ENCODE peak calls at places on chromosomes 1 and 21, in four cellular contexts. U is K562, X is IMR-90, J is GM12878. Z is an unnamed sample.

GRCh38 chr1:226496616-226497015 is 51.9 kb upstream of the STUM start:
- DNase-seq in X (no peak), U (no peak), J (no peak), Z (no peak)

GRCh38 chr1:24704411-24705259 is 40.6 kb upstream of the CLIC4 start:
- DNase-seq in U (peak; percentile 65), X (peak; percentile 93), J (no peak), Z (peak; percentile 58)

GRCh38 chr1:205449750-205450443 is 5.9 kb downstream of the BLACAT1 start:
- DNase-seq in U (peak; percentile 97), J (no peak), X (peak; percentile 36), Z (no peak)

GRCh38 chr1:24157921-24158481 is 15.1 kb upstream of the IL22RA1 start:
- DNase-seq in U (no peak), J (no peak), X (no peak), Z (no peak)

GRCh38 chr1:47725000-47725731 is 272.0 kb downstream of the TRABD2B start:
- DNase-seq in X (no peak), U (peak; percentile 40), J (no peak), Z (no peak)

GRCh38 chr1:209335090-209335692 is 248.3 kb upstream of the CAMK1G start:
- DNase-seq in X (peak; percentile 20), J (no peak), U (peak; percentile 65), Z (peak; percentile 24)

GRCh38 chr21:15301014-15301413 is 236.2 kb upstream of the NRIP1 start:
- DNase-seq in X (no peak), U (no peak), J (no peak), Z (no peak)

GRCh38 chr1:228308085-228308601 is 98.5 kb downstream of the TRIM11 start:
- DNase-seq in X (no peak), U (no peak), J (no peak), Z (no peak)

GRCh38 chr1:18949689-18950414 is 6.6 kb downstream of the IFFO2 start:
- DNase-seq in X (peak; percentile 55), J (no peak), U (no peak), Z (peak; percentile 73)

GRCh38 chr21:45020629-45021427 is 53.6 kb upstream of the ADARB1 start:
- DNase-seq in X (no peak), J (no peak), U (no peak), Z (no peak)

GRCh38 chr21:21268061-21268471 is 269.9 kb downstream of the NCAM2 start:
- DNase-seq in X (peak; percentile 4), U (no peak), J (no peak), Z (no peak)

GRCh38 chr1:186325239-186325638 is 49.8 kb downstream of the TPR start:
- DNase-seq in J (no peak), X (peak; percentile 29), U (peak; percentile 24), Z (peak; percentile 31)

GRCh38 chr1:168676861-168677260 is 52.1 kb downstream of the DPT start:
- DNase-seq in X (no peak), J (no peak), U (no peak), Z (no peak)

GRCh38 chr1:168288311-168289052 is 7.8 kb downstream of the TBX19 start:
- DNase-seq in U (no peak), X (peak; percentile 65), J (no peak), Z (no peak)

GRCh38 chr1:206556047-206556747 is 48.9 kb downstream of the RASSF5 start:
- DNase-seq in J (no peak), U (no peak), X (no peak), Z (no peak)

GRCh38 chr1:201261771-201262547 is 21.3 kb upstream of the PKP1 start:
- DNase-seq in U (no peak), X (peak; percentile 26), J (no peak), Z (no peak)

GRCh38 chr1:201260648-201261311 is 22.5 kb upstream of the PKP1 start:
- DNase-seq in X (no peak), J (no peak), U (no peak), Z (no peak)

GRCh38 chr1:201264554-201264953 is 18.8 kb upstream of the PKP1 start:
- DNase-seq in U (no peak), X (no peak), J (no peak), Z (no peak)

GRCh38 chr1:201264072-201264471 is 19.2 kb upstream of the PKP1 start:
- DNase-seq in J (no peak), X (no peak), U (no peak), Z (no peak)

GRCh38 chr1:201262963-201263608 is 20.2 kb upstream of the PKP1 start:
- DNase-seq in X (no peak), J (no peak), U (no peak), Z (no peak)
- H2AFZ ChIP-seq in X (no peak overlapping the region), J (no peak overlapping the region), U (no peak overlapping the region), Z (no peak overlapping the region)

DNA sequence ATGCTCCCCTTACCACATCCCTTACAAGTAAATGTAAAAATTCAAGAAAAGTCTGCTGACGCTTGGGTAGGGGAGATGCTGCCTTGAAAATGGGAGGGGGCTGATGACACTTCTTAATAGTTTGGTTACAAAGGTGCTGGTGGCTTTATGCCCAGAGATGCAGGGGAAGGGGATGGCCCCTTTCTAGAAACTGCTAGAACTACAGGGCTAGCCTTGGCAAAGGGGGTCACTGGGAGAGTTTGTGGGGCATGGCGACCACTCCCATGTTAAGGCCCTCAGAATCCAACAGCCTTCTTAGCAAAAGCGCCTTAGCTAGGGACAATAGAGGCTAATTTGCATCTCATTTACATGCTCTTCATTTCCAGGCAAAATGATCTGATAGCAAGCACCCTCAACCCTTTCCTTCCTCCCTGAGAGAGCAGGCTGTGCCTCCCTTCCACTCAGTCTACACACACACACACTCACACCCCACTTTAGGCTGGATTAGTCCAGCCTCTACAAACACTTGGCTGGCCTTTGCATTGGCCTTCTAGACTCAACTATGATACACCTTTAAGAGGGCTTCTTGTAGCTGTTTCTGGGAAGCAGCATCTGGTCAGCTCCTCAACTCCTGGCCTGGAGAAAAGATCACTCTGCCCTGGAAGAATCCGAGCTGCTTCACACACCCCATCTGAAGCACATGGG is 1.8 kb downstream of the SEMA6C start:
- DNase-seq in J (no peak), U (no peak), X (no peak), Z (no peak)
- H3K4me3 ChIP-seq in J (no peak overlapping the region), U (no peak overlapping the region), X (no peak overlapping the region), Z (no peak overlapping the region)

GRCh38 chr21:37914211-37914900 is 1.9 kb downstream of the KCNJ6 start:
- DNase-seq in J (no peak), X (peak; percentile 22), U (peak; percentile 26), Z (no peak)

GRCh38 chr21:37917612-37918011 is 1.4 kb upstream of the KCNJ6 start:
- DNase-seq in U (no peak), X (peak; percentile 87), J (no peak), Z (no peak)

GRCh38 chr21:37916795-37917142 is 512 bp upstream of the KCNJ6 start:
- DNase-seq in X (no peak), J (no peak), U (peak; percentile 60), Z (no peak)

GRCh38 chr21:37915941-37916794 is at the start of gene KCNJ6:
- DNase-seq in U (peak; percentile 46), J (no peak), X (peak; percentile 52), Z (peak; percentile 47)

DNA sequence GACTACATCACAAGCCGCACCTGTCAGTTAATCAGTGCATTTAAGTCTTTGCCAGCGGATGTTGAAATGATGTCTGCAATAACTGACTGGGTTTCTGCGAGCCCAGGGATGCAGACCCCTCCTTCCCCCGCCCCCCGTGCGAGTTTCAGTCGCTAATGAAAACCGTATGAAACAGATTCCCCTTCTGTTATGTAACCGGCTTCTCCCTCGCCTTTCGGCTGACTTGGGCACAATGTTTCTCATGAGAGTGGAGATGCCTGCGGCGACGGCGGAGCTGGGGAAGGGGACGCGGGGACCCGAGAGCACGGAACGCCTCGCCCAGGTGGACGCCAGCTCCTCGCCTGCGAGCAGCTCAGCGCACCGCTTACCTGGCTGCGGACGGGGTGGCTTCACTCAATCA is 741 bp downstream of the KCNJ6 start:
- DNase-seq in U (no peak), X (no peak), J (no peak), Z (no peak)
- TF ChIP-seq FOS in U (no peak), X (no peak), J (no peak), Z (no peak)

GRCh38 chr1:157992813-157993178 is 649 bp upstream of the KIRREL1 start:
- DNase-seq in J (no peak), X (no peak), U (no peak), Z (no peak)
- H2AFZ ChIP-seq in J (no peak overlapping the region), X (peak overlapping the region; percentile 91), U (no peak overlapping the region), Z (peak overlapping the region; percentile 93)

DNA sequence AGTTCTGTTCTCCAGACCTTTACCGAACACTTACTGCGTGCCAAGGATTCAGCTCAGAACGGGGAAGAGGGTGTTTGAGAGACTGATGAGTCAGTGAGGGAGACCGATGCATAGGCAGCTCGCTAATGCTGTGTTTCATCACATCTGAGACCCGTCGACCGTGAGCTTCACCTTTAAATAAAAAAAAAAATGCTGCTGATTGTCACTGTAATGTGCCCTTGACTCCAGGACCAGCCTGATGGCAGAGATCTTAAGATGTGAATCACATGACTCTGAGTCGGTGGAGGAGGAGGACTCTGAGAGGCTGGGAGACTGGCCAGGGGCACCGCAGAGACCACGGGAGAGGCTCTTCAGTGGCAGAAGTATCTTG is 28.8 kb downstream of the SPSB1 start:
- DNase-seq in X (peak; percentile 91), J (no peak), U (no peak), Z (no peak)
- H3K4me3 ChIP-seq in X (peak overlapping the region; percentile 21), J (no peak overlapping the region), U (no peak overlapping the region), Z (no peak overlapping the region)

DNA sequence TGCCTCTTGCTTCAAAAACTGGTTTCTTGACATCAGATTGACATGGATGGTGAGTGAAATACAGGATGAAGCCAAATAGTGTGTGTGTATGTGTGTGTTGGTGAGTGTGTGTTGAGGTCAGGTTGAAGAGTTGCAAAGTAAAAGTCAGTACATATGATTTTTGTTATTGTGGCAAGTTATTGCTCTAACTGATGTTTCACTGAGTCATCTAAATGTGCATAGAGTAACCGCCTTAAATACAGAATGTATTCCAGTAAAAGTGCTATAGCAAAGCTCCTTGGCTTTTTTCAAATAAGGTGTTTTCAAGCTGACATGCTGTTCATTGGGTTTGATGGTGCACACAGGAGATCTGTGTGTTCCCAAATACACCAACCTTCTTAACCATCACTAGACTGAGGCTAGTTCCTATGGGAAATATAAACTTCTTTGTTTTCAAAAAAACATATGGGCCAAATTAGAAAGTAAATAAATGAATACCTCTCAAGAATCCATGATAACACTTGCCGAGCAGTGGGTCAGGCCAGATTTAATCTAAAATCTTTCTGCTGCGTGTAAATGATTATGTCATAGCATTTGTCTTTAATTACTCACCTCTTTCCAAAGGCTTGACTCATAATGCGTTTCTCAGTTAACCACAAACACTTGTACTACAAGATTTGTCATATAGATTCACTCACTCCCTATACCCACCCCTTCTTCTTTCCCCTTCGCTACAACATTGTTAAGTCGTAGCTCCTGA is 151.1 kb downstream of the LYPLAL1 start:
- DNase-seq in U (no peak), J (no peak), X (peak; percentile 98), Z (peak; percentile 83)
- TF ChIP-seq FOS in U (no peak), J (no peak), X (peak; percentile 98), Z (peak; percentile 92)